ENCODE peak calls at places on chromosomes 13 and 19, in nine cellular contexts. B is PC-3; M is left ventricle myocardium inferior; Z is mucosa of descending colon; Y is right lobe of liver; T is pancreas; K is CD8-positive, alpha-beta T cell; L is colonic mucosa; O is astrocyte of the cerebellum. D is an unnamed sample.

GRCh38 chr19:47745010-47745901 is at the start of gene NOP53:
- DNase-seq in B (peak), M (peak), Z (peak), Y (peak), T (peak), K (peak), L (peak), O (peak), D (peak)

GRCh38 chr13:57588639-57589038 is 42.9 kb upstream of the PCDH17 start:
- DNase-seq in B (no peak), M (no peak), Z (no peak), Y (no peak), T (no peak), K (no peak), L (no peak), O (no peak), D (no peak)

GRCh38 chr13:63403726-63404125 is 1988.1 kb upstream of the PCDH20 start:
- DNase-seq in B (no peak), M (no peak), Z (no peak), Y (no peak), T (no peak), K (no peak), L (no peak), O (no peak), D (no peak)

GRCh38 chr13:50052478-50052877 is 37.2 kb downstream of the KCNRG start:
- DNase-seq in B (no peak), M (no peak), Z (no peak), Y (no peak), T (no peak), K (no peak), L (no peak), O (no peak), D (no peak)

GRCh38 chr19:16447015-16447384 is 24.8 kb downstream of the EPS15L1 start:
- DNase-seq in B (no peak), M (peak), Z (peak), Y (peak), T (peak), K (peak), L (peak), O (no peak), D (peak)

GRCh38 chr19:17075860-17076538 is 422 bp downstream of the MYO9B start:
- DNase-seq in B (peak), M (peak), Z (peak), Y (peak), T (peak), K (peak), L (peak), O (no peak), D (no peak)

GRCh38 chr19:17327654-17328516 is 6.8 kb downstream of the ANO8 start:
- DNase-seq in B (no peak), M (no peak), Z (peak), Y (no peak), T (no peak), K (peak), L (peak), O (no peak), D (no peak)

GRCh38 chr19:342801-343421 is 1.7 kb downstream of the MIER2 start:
- DNase-seq in B (peak), M (peak), Z (peak), Y (peak), T (no peak), K (no peak), L (peak), O (peak), D (peak)

GRCh38 chr19:11887618-11888531 is at the start of gene ZNF69:
- DNase-seq in B (peak), M (peak), Z (peak), Y (peak), T (peak), K (peak), L (peak), O (peak), D (peak)

GRCh38 chr19:17160908-17161307 is 54.2 kb upstream of the USE1 start:
- DNase-seq in B (no peak), M (no peak), Z (no peak), Y (no peak), T (no peak), K (peak), L (no peak), O (no peak), D (no peak)

GRCh38 chr19:36488118-36488815 is 1.1 kb downstream of the ZNF566 start:
- DNase-seq in B (no peak), M (no peak), Z (no peak), Y (no peak), T (no peak), K (no peak), L (no peak), O (no peak), D (peak)

GRCh38 chr19:7104783-7105447 is 35.4 kb downstream of the ZNF557 start:
- DNase-seq in B (no peak), M (no peak), Z (peak), Y (no peak), T (no peak), K (no peak), L (no peak), O (no peak), D (no peak)

GRCh38 chr13:49240017-49240416 is 7.7 kb upstream of the CDADC1 start:
- DNase-seq in B (peak), M (no peak), Z (peak), Y (no peak), T (no peak), K (peak), L (no peak), O (peak), D (peak)

GRCh38 chr13:46146898-46147297 is 35.1 kb downstream of the LCP1 start:
- DNase-seq in B (no peak), M (no peak), Z (no peak), Y (peak), T (no peak), K (no peak), L (no peak), O (no peak), D (peak)

GRCh38 chr13:22454586-22454985 is 726.2 kb upstream of the SGCG start:
- DNase-seq in B (no peak), M (no peak), Z (no peak), Y (no peak), T (no peak), K (no peak), L (no peak), O (no peak), D (no peak)
- H3K4me3 ChIP-seq in B (no peak), M (no peak), Z (no peak), Y (no peak), T (no peak), K (no peak), L (no peak), O (no peak), D (no peak)

GRCh38 chr19:18946335-18946734 is 5.3 kb upstream of the HOMER3 start:
- DNase-seq in B (peak), M (no peak), Z (no peak), Y (no peak), T (no peak), K (no peak), L (no peak), O (no peak), D (no peak)

GRCh38 chr19:18943465-18943864 is 2.4 kb upstream of the HOMER3 start:
- DNase-seq in B (no peak), M (no peak), Z (no peak), Y (no peak), T (no peak), K (no peak), L (no peak), O (no peak), D (no peak)

GRCh38 chr19:18946918-18947317 is 5.9 kb upstream of the HOMER3 start:
- DNase-seq in B (no peak), M (no peak), Z (no peak), Y (no peak), T (no peak), K (no peak), L (no peak), O (no peak), D (no peak)

GRCh38 chr19:18942692-18943091 is 1.7 kb upstream of the HOMER3 start:
- DNase-seq in B (no peak), M (no peak), Z (no peak), Y (no peak), T (no peak), K (no peak), L (no peak), O (no peak), D (no peak)

DNA sequence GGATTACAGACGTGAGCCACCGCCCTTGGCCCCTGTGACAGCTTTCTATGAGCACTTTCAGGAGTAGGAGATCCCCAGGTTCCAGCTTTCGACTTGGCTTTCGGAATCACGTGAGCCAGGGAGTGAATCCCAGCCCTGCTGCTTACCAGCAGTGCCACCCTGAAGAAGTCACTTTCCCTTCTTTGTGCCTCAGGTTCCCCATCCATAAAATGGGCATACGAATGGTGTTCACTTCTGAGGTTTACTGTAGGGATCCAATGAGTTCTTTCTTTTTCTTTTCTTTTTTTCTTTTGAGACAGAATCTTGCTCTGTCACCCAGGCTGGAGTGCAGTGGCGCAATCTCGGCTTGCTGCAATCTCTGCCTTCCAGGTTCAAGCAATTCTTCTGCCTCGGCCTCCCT is 4.3 kb upstream of the HOMER3 start:
- DNase-seq in B (no peak), M (no peak), Z (no peak), Y (no peak), T (no peak), K (no peak), L (no peak), O (no peak), D (no peak)
- TF ChIP-seq CTCF in B (no peak), M (no peak), Z (no peak), Y (no peak), T (no peak), K (no peak), L (no peak), O (no peak), D (no peak)

DNA sequence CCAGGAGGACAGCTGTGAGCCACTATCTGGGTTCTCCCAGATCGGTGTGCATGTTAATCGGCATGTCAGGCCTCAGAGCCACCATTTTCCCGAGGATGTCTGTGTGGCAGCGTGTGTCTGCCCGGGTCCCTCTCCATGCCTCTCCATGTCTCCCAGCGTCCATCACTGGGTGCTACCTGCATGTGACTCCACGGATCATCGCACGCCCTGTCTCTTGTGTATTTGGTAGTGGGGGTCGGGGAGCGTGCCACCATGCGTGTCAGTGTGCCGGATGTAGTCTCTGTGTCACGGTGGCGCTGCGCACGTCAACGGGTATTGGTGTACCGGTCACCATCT is 5.9 kb downstream of the NFIX start:
- DNase-seq in B (no peak), M (no peak), Z (no peak), Y (no peak), T (no peak), K (no peak), L (no peak), O (no peak), D (no peak)
- H3K4me3 ChIP-seq in B (no peak), M (peak), Z (no peak), Y (no peak), T (no peak), K (no peak), L (no peak), O (peak), D (peak)

GRCh38 chr19:34904521-34904845 is 22.2 kb upstream of the ZNF30 start:
- DNase-seq in B (no peak), M (no peak), Z (no peak), Y (no peak), T (no peak), K (no peak), L (no peak), O (no peak), D (no peak)
- TF ChIP-seq CTCF in B (no peak), M (no peak), Z (no peak), Y (no peak), T (no peak), K (no peak), L (no peak), O (no peak), D (no peak)

DNA sequence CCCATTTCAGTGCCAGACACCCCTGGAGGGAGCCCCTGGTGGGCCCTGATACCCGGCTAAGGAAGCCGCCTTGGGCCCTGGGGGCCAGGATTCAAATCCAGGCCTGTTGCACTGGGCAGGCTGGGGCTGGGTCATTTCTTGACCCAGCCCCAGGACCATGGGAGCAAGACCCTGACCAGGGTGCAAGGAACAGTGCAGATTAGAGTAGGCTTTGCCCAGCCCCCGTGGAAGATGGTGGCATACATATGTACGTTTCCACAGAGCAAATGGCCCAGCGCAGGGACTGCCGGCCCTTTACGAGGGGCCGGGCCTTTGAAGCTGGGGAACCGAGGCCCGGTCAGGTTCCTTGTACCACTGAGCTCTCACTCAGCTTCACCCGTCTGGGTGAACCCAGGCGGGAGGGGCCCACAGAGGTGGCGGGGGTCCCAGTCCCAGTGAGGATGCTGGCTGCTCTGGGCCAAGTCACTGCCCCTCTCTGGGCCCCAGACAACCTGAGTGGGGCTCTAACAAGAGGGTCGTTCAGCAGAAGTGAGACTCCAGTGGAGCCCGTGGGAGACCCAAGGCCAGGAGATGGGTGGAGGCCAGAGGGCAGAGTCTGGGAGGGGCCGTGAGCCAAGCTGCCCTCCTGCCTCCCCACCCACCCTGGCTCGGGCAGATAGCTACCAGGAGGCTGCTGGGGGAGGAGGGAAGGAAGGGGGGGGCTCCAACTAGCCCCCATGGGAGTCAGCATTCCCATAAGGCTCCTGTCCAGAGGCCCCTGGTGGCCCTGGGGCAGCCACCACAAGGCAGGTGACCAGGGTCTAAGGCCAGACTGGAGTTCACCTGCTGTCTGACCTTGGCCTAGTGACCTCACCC is 2.7 kb downstream of the MKNK2 start:
- DNase-seq in B (no peak), M (no peak), Z (no peak), Y (no peak), T (peak), K (no peak), L (peak), O (no peak), D (no peak)
- H3K4me3 ChIP-seq in B (peak), M (peak), Z (no peak), Y (peak), T (peak), K (peak), L (peak), O (peak), D (peak)

GRCh38 chr19:58571575-58571947 is 1.6 kb downstream of the MZF1 start:
- DNase-seq in B (no peak), M (no peak), Z (peak), Y (peak), T (no peak), K (peak), L (peak), O (no peak), D (no peak)

GRCh38 chr19:58572026-58572817 is 913 bp downstream of the MZF1 start:
- DNase-seq in B (no peak), M (peak), Z (no peak), Y (no peak), T (no peak), K (no peak), L (no peak), O (no peak), D (no peak)

GRCh38 chr19:58573658-58574164 is 576 bp upstream of the MZF1 start:
- DNase-seq in B (no peak), M (no peak), Z (no peak), Y (no peak), T (no peak), K (no peak), L (no peak), O (no peak), D (no peak)

GRCh38 chr19:58570770-58571574 is 2.2 kb downstream of the MZF1 start:
- DNase-seq in B (no peak), M (peak), Z (peak), Y (peak), T (peak), K (peak), L (peak), O (no peak), D (no peak)

DNA sequence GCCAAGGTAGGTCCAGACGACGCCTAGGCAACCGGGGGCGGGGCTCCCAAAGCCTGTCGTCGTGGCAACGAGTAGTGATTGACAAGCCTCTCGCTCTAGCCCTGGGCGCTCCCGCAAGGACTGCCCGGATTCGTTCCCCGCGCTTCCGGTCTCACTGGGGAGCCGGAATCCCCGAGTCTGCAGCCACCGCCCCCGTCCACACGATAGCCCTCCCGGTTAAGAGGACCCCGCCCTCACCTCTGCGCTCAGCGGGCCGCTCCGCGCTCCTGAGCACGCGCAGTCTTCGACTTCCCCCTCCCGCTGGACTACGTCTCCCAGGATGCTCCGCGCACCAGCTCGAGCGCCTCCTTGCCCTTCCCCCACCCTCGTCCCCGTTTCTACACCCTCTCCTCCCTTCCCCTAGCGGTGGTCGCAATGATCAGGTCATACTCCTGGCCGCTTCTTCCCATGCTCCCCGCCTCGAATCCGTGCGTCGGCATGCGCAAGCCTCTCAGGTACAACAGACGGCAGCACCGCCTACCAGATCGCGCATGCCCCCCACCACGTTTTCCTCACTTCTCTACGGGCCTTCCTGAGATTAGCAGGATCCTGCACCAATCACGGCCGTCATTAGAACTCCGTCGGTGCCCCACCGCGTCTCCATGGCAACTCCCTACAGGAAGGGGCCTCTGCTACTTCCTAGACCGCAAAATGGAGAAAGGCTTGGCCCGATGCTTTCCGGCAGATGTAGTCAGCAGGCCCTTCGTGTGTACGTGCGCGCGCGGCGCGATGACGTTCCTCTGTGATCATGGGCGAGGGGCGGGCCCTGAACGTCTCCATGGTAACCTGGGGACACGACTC is at the start of gene MZF1:
- DNase-seq in B (peak), M (peak), Z (peak), Y (peak), T (peak), K (peak), L (peak), O (peak), D (peak)
- TF ChIP-seq CTCF in B (no peak), M (no peak), Z (no peak), Y (peak), T (no peak), K (no peak), L (no peak), O (peak), D (peak)

DNA sequence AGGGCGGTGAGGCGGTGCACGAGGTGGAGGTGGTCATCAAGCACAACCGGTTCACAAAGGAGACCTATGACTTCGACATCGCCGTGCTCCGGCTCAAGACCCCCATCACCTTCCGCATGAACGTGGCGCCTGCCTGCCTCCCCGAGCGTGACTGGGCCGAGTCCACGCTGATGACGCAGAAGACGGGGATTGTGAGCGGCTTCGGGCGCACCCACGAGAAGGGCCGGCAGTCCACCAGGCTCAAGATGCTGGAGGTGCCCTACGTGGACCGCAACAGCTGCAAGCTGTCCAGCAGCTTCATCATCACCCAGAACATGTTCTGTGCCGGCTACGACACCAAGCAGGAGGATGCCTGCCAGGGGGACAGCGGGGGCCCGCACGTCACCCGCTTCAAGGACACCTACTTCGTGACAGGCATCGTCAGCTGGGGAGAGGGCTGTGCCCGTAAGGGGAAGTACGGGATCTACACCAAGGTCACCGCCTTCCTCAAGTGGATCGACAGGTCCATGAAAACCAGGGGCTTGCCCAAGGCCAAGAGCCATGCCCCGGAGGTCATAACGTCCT is 9.4 kb upstream of the PROZ start:
- DNase-seq in B (no peak), M (no peak), Z (no peak), Y (no peak), T (no peak), K (no peak), L (no peak), O (no peak), D (no peak)
- H3K4me3 ChIP-seq in B (no peak), M (no peak), Z (no peak), Y (no peak), T (no peak), K (no peak), L (no peak), O (no peak), D (no peak)

DNA sequence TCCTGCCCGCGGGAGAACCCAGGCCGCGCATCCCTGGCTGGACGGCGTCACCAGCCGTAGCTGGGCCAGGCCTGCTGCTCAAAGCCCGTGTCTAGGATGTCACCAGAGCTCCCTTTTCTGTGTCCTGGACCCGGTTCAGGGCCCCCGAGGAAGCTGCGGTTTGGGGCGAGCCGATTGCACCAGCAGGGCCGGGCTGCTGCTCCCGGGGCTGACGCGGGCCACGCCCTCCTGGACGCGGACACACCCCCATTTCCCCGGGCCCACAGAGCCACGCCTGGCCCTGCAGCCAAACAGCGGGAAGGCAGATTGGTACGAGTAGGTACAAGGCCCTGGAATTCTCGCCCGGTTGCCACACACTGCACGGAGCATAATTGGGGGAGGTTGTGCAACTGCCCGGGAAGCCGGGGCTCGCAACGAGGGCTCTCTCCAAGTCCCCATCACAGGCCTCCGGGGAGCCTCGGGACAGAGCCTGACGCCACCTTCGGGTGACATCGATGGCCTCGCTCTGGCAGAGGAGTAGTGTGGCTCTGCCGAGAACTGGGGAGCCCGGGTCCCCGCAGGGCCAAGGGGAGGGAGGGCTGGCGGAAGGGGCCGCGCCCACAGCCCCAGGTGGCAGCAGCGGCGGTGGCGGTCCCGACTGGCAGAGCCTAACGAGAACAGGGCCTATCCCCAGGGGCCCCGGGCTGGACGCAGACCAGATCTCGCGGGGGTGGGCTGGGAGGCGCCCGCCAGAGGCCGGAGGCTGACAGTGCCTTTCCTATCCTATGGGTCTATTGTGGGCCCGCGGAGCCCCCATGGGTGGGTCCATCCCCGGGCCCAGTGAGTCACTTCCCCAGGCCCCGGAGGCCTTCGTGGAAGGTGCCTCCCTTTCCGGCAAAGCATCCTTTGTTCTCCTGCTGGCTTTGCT is 23.5 kb downstream of the KCTD15 start:
- DNase-seq in B (peak), M (peak), Z (peak), Y (peak), T (peak), K (peak), L (peak), O (no peak), D (peak)
- TF ChIP-seq CTCF in B (no peak), M (no peak), Z (no peak), Y (no peak), T (no peak), K (no peak), L (no peak), O (no peak), D (no peak)

D was measured in fibroblast of the aortic adventitia.